ENCODE peak calls at places on chromosomes 1 and 21, in four cellular contexts. T, R, J and Z are unnamed samples.

GRCh38 chr21:35096959-35097358 is 47.9 kb upstream of the RUNX1 start:
- DNase-seq in T (no peak), R (no peak), J (no peak), Z (no peak)

GRCh38 chr1:211113566-211113965 is 20.4 kb downstream of the KCNH1 start:
- DNase-seq in T (no peak), R (no peak), J (no peak), Z (no peak)

GRCh38 chr1:150362721-150363425 is 1.1 kb upstream of the RPRD2 start:
- DNase-seq in T (no peak), R (no peak), J (no peak), Z (no peak)

GRCh38 chr1:190474587-190475305 is 2.9 kb downstream of the BRINP3 start:
- DNase-seq in T (peak), R (peak), J (no peak), Z (no peak)

GRCh38 chr1:82226198-82226505 is 425.4 kb downstream of the ADGRL2 start:
- DNase-seq in T (no peak), R (no peak), J (no peak), Z (no peak)

GRCh38 chr1:185886671-185887070 is 152.5 kb downstream of the HMCN1 start:
- DNase-seq in T (no peak), R (no peak), J (no peak), Z (no peak)

GRCh38 chr21:45078877-45079281 is 4.5 kb downstream of the ADARB1 start:
- DNase-seq in T (no peak), R (no peak), J (no peak), Z (peak)

GRCh38 chr1:213120386-213120785 is 69.3 kb downstream of the RPS6KC1 start:
- DNase-seq in T (no peak), R (no peak), J (no peak), Z (no peak)

GRCh38 chr1:106534612-106535011 is 521.9 kb upstream of the PRMT6 start:
- DNase-seq in T (no peak), R (no peak), J (no peak), Z (no peak)

GRCh38 chr1:36706416-36706815 is 223.7 kb upstream of the CSF3R start:
- DNase-seq in T (no peak), R (no peak), J (no peak), Z (no peak)

GRCh38 chr1:59318271-59318865 is 21.5 kb downstream of the FGGY start:
- DNase-seq in T (no peak), R (no peak), J (no peak), Z (no peak)

GRCh38 chr1:211336775-211337174 is 10.1 kb downstream of the TRAF5 start:
- DNase-seq in T (no peak), R (no peak), J (no peak), Z (no peak)

GRCh38 chr1:37362990-37363389 is 111.4 kb upstream of the ZC3H12A start:
- DNase-seq in T (no peak), R (peak), J (no peak), Z (no peak)

GRCh38 chr1:19057182-19057779 is 100.8 kb upstream of the IFFO2 start:
- DNase-seq in T (no peak), R (no peak), J (no peak), Z (no peak)

GRCh38 chr1:226722901-226723639 is 16.0 kb downstream of the ITPKB start:
- DNase-seq in T (no peak), R (no peak), J (no peak), Z (no peak)

DNA sequence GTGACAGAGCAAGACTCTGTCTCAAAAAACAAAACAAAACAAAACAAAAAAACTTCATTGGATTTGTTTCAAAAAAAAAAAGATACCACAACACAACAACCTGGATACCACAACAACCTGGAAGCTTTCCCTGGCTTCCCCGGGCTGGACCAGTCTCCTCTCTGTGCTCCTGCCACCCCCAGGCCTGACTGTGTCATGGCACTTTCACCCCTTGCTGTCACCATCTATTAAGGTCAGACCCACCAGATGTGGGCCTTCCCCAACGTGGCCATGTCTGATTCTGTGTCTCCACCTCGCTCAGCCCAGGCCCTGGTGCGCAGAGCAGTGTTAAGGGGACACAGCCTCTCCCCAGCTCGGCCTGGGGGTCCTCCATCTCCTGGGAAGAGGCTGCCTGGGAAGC is 28.3 kb upstream of the ACOT11 start:
- DNase-seq in T (peak), R (no peak), J (no peak), Z (no peak)
- TF ChIP-seq CTCF in T (peak), R (peak), J (peak), Z (no peak)

GRCh38 chr1:20365421-20366075 is 74.9 kb downstream of the VWA5B1 start:
- DNase-seq in T (no peak), R (no peak), J (no peak), Z (no peak)

GRCh38 chr1:20361805-20362381 is 71.2 kb downstream of the VWA5B1 start:
- DNase-seq in T (peak), R (peak), J (peak), Z (no peak)

GRCh38 chr1:20359451-20360330 is 69.0 kb downstream of the VWA5B1 start:
- DNase-seq in T (no peak), R (no peak), J (peak), Z (no peak)

GRCh38 chr1:20361401-20361800 is 70.7 kb downstream of the VWA5B1 start:
- DNase-seq in T (no peak), R (no peak), J (no peak), Z (no peak)

DNA sequence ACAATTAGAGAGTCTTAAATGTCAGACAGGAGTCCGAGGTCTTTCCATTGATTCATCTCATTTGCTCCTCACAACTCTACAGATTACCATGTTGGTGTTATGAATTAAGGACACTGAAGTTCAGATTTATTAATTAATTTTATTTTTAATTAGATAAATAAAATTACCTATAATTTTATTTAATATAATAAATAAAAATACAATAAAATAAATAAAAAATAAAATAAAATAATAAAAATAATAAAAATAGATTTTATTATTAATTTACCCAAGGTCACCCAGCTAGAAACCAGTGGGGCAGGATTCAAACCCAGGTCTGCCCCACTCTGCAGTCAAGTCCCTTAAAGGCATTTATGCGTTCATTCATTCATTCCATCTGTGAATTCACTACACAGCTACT is 72.2 kb downstream of the VWA5B1 start:
- DNase-seq in T (no peak), R (no peak), J (no peak), Z (no peak)
- H3K4me3 ChIP-seq in T (no peak), R (no peak), J (no peak), Z (no peak)

GRCh38 chr1:25586181-25586588 is 30.4 kb upstream of the MAN1C1 start:
- DNase-seq in T (no peak), R (no peak), J (no peak), Z (no peak)

GRCh38 chr1:25587290-25587689 is 29.3 kb upstream of the MAN1C1 start:
- DNase-seq in T (no peak), R (no peak), J (no peak), Z (no peak)

GRCh38 chr1:25594971-25595370 is 21.6 kb upstream of the MAN1C1 start:
- DNase-seq in T (no peak), R (no peak), J (no peak), Z (no peak)

DNA sequence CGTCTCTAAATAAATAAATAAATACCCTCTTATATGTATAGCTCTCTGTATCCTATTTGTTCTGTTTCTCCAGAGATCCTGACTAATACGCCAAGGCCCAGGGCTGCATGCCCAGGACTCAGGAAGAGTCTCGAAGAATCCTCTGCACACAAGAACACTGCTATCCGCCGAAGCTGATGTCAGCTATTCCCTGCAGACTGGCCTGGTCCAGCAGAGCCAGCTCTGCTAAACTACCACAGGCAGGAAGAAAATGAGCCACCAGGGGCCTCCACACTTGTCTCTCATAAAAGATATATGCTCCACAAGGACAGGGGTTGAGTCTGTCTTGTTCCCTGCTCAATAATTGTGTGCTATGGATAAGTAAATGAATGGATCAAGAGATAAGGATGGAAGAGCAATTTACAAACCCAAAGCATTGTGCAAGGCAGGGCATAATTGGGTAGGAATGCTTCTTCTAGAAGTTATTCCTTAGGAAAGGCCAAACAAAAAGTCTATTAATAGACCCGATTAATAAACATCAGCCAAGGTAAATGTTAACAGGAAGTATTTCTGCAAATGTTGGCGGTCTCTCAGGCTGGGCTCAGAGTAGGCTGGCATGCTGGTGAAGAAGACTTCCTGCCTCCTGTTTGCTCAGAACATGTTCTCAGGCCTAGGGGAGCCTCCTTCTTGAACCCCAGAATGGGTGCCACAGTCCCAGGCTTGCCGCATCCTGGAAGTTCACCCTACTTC is 26.3 kb upstream of the MAN1C1 start:
- DNase-seq in T (no peak), R (peak), J (no peak), Z (no peak)
- TF ChIP-seq CTCF in T (no peak), R (peak), J (no peak), Z (no peak)

GRCh38 chr1:39130297-39130696 is 74.2 kb upstream of the MACF1 start:
- DNase-seq in T (no peak), R (no peak), J (no peak), Z (peak)
- H3K4me3 ChIP-seq in T (no peak), R (no peak), J (no peak), Z (no peak)

DNA sequence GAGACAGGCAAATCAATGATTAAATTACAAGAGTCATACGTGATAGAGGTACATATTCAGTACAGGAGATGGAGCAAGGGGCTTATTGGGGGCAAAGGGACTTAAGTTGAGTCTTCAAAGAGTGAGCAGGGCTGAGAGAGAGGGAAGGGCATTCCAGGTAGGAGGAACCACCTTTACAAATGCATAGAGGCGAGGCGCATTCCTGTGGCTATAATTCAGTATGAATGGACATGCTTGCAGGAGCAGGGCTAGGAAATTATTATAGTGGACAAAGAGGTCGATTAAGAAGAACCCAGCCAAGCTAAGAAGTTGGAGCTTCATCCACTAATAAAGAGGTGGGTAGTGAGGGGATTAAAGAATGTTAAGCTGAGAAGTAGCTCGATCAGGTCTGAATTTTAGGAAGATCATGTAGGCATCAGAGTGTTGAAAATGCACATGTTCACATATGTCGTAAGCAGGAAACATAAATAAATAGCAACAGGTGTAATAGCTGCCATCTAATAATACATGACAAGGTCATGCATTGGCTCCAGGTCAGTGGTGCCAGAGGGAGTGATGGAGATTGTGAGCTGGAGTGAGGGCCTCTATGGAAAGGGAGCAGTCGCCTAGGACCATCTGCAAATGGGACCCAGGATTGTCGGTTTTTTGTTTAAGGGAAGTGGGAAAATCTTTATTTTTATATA is 12.0 kb upstream of the HNRNPU start:
- DNase-seq in T (no peak), R (no peak), J (no peak), Z (no peak)
- TF ChIP-seq CTCF in T (no peak), R (no peak), J (no peak), Z (no peak)

GRCh38 chr1:152107984-152108898 is 7.0 kb downstream of the TCHH start:
- DNase-seq in T (no peak), R (no peak), J (peak), Z (peak)
- H3K4me3 ChIP-seq in T (no peak), R (no peak), J (peak), Z (peak)

DNA sequence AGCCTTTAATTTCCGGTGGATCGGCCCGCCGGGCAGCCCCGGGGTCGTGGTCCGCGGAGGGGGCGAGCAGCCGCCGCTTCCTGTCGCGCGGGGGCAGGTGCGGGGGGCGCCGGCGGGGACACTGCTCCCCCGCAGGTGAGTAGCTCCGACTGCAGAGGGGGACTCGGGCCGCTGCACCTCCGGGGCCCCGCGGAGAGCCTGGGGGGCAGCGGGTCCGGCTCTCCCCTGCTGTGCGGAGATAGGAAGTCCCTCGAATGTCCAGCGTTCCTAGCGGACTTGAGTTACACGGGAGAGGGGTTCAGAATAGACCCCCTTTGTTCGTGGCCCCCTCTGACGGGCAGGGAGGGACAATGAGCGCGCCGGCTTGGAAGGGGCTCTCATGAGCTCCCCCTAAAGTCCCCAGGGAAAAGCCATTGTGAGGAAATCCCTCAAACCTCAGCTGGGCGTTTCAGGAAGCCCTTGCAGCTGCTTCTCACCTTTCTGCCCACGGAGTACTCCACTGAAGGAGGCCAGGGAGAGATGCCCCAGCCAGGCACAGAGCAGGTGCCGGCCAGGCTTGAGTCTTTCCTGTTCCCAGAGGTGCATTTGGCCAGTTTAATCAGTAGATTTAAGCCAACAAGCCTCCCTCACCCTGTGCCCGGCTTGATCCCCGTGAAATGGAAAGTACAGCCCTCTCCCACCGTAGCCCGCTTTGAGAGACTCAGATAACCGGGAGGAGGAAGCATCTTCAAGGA is 925 bp downstream of the PDE9A start:
- DNase-seq in T (no peak), R (peak), J (no peak), Z (no peak)
- TF ChIP-seq CTCF in T (no peak), R (peak), J (peak), Z (no peak)

GRCh38 chr1:14658642-14659041 is 60.2 kb downstream of the KAZN start:
- DNase-seq in T (no peak), R (no peak), J (no peak), Z (no peak)

GRCh38 chr1:14653461-14653960 is 55.0 kb downstream of the KAZN start:
- DNase-seq in T (no peak), R (no peak), J (no peak), Z (no peak)

GRCh38 chr1:14659913-14660312 is 61.4 kb downstream of the KAZN start:
- DNase-seq in T (no peak), R (no peak), J (no peak), Z (no peak)

GRCh38 chr1:14655386-14655785 is 56.9 kb downstream of the KAZN start:
- DNase-seq in T (no peak), R (no peak), J (no peak), Z (no peak)

GRCh38 chr1:14656384-14656937 is 58.0 kb downstream of the KAZN start:
- DNase-seq in T (no peak), R (no peak), J (no peak), Z (no peak)
- H3K4me3 ChIP-seq in T (no peak), R (no peak), J (no peak), Z (no peak)

GRCh38 chr1:93846929-93847810 is 31.8 kb downstream of the DNTTIP2 start:
- DNase-seq in T (peak), R (peak), J (peak), Z (no peak)
- TF ChIP-seq CTCF in T (no peak), R (no peak), J (no peak), Z (no peak)